ENCODE peak calls at places on chromosomes 7 and 10, in seven cellular contexts. One of them, this sample, is unnamed.

GRCh38 chr7:107661081-107661864 is 645 bp downstream of the SLC26A4 start:
- DNase-seq in heart left ventricle: peak; percentile 75
- DNase-seq in fibroblast of the aortic adventitia: peak; percentile 35
- DNase-seq in BE2C: peak; percentile 73
- DNase-seq in skeletal muscle cell: no peak
- DNase-seq in CD8-positive, alpha-beta T cell: peak; percentile 52
- DNase-seq in astrocyte of the spinal cord: peak; percentile 52
- DNase-seq in this sample: peak; percentile 44

GRCh38 chr10:46314046-46314445 is 27.2 kb downstream of the ANTXRL start:
- DNase-seq in CD8-positive, alpha-beta T cell: peak; percentile 43
- DNase-seq in fibroblast of the aortic adventitia: no peak
- DNase-seq in BE2C: peak; percentile 54
- DNase-seq in skeletal muscle cell: no peak
- DNase-seq in heart left ventricle: no peak
- DNase-seq in astrocyte of the spinal cord: no peak
- DNase-seq in this sample: no peak

GRCh38 chr10:74179124-74179710 is 28.2 kb downstream of the ADK start:
- DNase-seq in CD8-positive, alpha-beta T cell: no peak
- DNase-seq in fibroblast of the aortic adventitia: no peak
- DNase-seq in heart left ventricle: no peak
- DNase-seq in astrocyte of the spinal cord: no peak
- DNase-seq in skeletal muscle cell: no peak
- DNase-seq in BE2C: no peak
- DNase-seq in this sample: no peak

GRCh38 chr10:84530724-84531325 is 202.4 kb downstream of the CCSER2 start:
- DNase-seq in heart left ventricle: no peak
- DNase-seq in BE2C: no peak
- DNase-seq in skeletal muscle cell: no peak
- DNase-seq in fibroblast of the aortic adventitia: no peak
- DNase-seq in CD8-positive, alpha-beta T cell: no peak
- DNase-seq in astrocyte of the spinal cord: no peak
- DNase-seq in this sample: no peak

GRCh38 chr7:12757443-12757842 is 70.0 kb downstream of the ARL4A start:
- DNase-seq in astrocyte of the spinal cord: peak; percentile 86
- DNase-seq in skeletal muscle cell: peak; percentile 77
- DNase-seq in heart left ventricle: no peak
- DNase-seq in CD8-positive, alpha-beta T cell: no peak
- DNase-seq in fibroblast of the aortic adventitia: peak; percentile 91
- DNase-seq in BE2C: no peak
- DNase-seq in this sample: peak; percentile 73

GRCh38 chr10:11725912-11726311 is 16.3 kb upstream of the ECHDC3 start:
- DNase-seq in heart left ventricle: no peak
- DNase-seq in skeletal muscle cell: no peak
- DNase-seq in astrocyte of the spinal cord: no peak
- DNase-seq in fibroblast of the aortic adventitia: no peak
- DNase-seq in CD8-positive, alpha-beta T cell: no peak
- DNase-seq in BE2C: no peak
- DNase-seq in this sample: no peak

GRCh38 chr7:47218378-47219176 is 363.3 kb downstream of the TNS3 start:
- DNase-seq in fibroblast of the aortic adventitia: peak; percentile 43
- DNase-seq in astrocyte of the spinal cord: no peak
- DNase-seq in heart left ventricle: no peak
- DNase-seq in CD8-positive, alpha-beta T cell: no peak
- DNase-seq in skeletal muscle cell: no peak
- DNase-seq in BE2C: no peak
- DNase-seq in this sample: peak; percentile 21

GRCh38 chr10:126387931-126388911 is at the start of gene ADAM12:
- DNase-seq in skeletal muscle cell: no peak
- DNase-seq in fibroblast of the aortic adventitia: peak; percentile 85
- DNase-seq in astrocyte of the spinal cord: peak; percentile 85
- DNase-seq in BE2C: peak; percentile 45
- DNase-seq in heart left ventricle: no peak
- DNase-seq in CD8-positive, alpha-beta T cell: no peak
- DNase-seq in this sample: peak; percentile 61

GRCh38 chr10:71221586-71222202 is 9.3 kb downstream of the UNC5B start:
- DNase-seq in heart left ventricle: peak; percentile 28
- DNase-seq in BE2C: no peak
- DNase-seq in CD8-positive, alpha-beta T cell: no peak
- DNase-seq in fibroblast of the aortic adventitia: peak; percentile 28
- DNase-seq in skeletal muscle cell: no peak
- DNase-seq in astrocyte of the spinal cord: no peak
- DNase-seq in this sample: no peak

GRCh38 chr7:149823191-149823630 is 15.0 kb upstream of the ZNF862 start:
- DNase-seq in BE2C: no peak
- DNase-seq in CD8-positive, alpha-beta T cell: no peak
- DNase-seq in skeletal muscle cell: no peak
- DNase-seq in fibroblast of the aortic adventitia: no peak
- DNase-seq in heart left ventricle: no peak
- DNase-seq in astrocyte of the spinal cord: no peak
- DNase-seq in this sample: no peak

GRCh38 chr10:59358576-59358975 is 3.8 kb downstream of the FAM13C start:
- DNase-seq in astrocyte of the spinal cord: no peak
- DNase-seq in skeletal muscle cell: no peak
- DNase-seq in BE2C: no peak
- DNase-seq in heart left ventricle: no peak
- DNase-seq in fibroblast of the aortic adventitia: peak; percentile 67
- DNase-seq in CD8-positive, alpha-beta T cell: no peak
- DNase-seq in this sample: no peak

GRCh38 chr10:59361659-59362183 is 628 bp downstream of the FAM13C start:
- DNase-seq in fibroblast of the aortic adventitia: no peak
- DNase-seq in heart left ventricle: no peak
- DNase-seq in astrocyte of the spinal cord: no peak
- DNase-seq in BE2C: no peak
- DNase-seq in skeletal muscle cell: no peak
- DNase-seq in CD8-positive, alpha-beta T cell: no peak
- DNase-seq in this sample: no peak

GRCh38 chr10:59362184-59362966 is at the start of gene FAM13C:
- DNase-seq in BE2C: peak; percentile 82
- DNase-seq in CD8-positive, alpha-beta T cell: no peak
- DNase-seq in fibroblast of the aortic adventitia: peak; percentile 58
- DNase-seq in astrocyte of the spinal cord: peak; percentile 60
- DNase-seq in heart left ventricle: peak; percentile 83
- DNase-seq in skeletal muscle cell: no peak
- DNase-seq in this sample: peak; percentile 34

GRCh38 chr10:59362991-59363390 is 642 bp upstream of the FAM13C start:
- DNase-seq in heart left ventricle: peak; percentile 65
- DNase-seq in fibroblast of the aortic adventitia: peak; percentile 46
- DNase-seq in BE2C: peak; percentile 66
- DNase-seq in CD8-positive, alpha-beta T cell: no peak
- DNase-seq in skeletal muscle cell: no peak
- DNase-seq in astrocyte of the spinal cord: peak; percentile 57
- DNase-seq in this sample: no peak

DNA sequence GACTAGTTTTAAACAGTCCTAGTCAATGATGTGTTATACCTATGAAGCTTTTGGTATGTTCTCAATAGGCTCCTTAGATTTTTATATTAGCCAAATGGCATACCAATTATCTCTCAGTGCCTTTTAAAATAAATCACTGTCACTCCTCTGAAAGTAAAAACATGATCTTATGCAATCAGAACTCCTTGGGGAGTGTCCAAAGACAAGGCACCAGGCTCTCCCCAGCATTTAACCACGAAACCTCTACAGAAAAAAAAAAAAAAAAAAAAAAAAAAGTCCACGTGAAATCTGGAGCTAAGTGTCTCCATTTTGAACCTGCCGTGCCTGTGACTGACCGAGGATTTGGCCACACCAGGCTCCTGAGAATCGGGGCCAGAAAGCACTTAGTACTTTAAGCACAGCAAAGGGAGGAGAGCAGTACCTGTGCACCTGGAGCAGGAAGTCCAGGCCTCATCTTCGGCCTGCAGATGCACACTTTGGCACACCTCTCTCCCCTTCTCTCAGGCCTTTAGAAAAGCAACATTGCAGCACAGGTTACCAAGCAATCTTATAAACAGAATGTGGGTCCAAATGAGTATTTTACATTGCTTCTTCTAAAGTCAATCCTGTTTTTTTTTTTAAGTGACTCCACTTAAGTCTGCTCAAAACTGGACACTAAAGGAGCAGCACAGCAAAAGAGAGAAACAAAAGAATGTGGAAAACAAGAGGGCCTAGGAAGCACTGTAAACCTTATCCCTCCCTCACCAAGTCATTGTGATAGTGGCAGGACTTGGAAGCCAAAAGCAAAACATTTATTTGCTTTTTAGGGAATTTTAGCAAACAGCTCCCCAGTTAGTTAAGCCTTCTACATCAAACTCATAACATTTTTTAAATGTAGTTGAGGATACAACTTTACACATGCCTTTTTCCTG is 1.5 kb downstream of the FAM13C start:
- DNase-seq in fibroblast of the aortic adventitia: no peak
- DNase-seq in BE2C: no peak
- DNase-seq in CD8-positive, alpha-beta T cell: no peak
- DNase-seq in astrocyte of the spinal cord: no peak
- DNase-seq in skeletal muscle cell: no peak
- DNase-seq in heart left ventricle: no peak
- DNase-seq in this sample: no peak
- H3K4me3 ChIP-seq in fibroblast of the aortic adventitia: no peak overlapping the region
- H3K4me3 ChIP-seq in BE2C: peak overlapping the region; percentile 83
- H3K4me3 ChIP-seq in CD8-positive, alpha-beta T cell: no peak overlapping the region
- H3K4me3 ChIP-seq in astrocyte of the spinal cord: no peak overlapping the region
- H3K4me3 ChIP-seq in skeletal muscle cell: no peak overlapping the region
- H3K4me3 ChIP-seq in heart left ventricle: peak overlapping the region; percentile 60
- H3K4me3 ChIP-seq in this sample: no peak overlapping the region

GRCh38 chr7:101884671-101885596 is 67.5 kb downstream of the CUX1 start:
- DNase-seq in astrocyte of the spinal cord: no peak
- DNase-seq in CD8-positive, alpha-beta T cell: no peak
- DNase-seq in skeletal muscle cell: no peak
- DNase-seq in BE2C: no peak
- DNase-seq in fibroblast of the aortic adventitia: no peak
- DNase-seq in heart left ventricle: no peak
- DNase-seq in this sample: peak; percentile 79

GRCh38 chr7:101885597-101885955 is 68.2 kb downstream of the CUX1 start:
- DNase-seq in astrocyte of the spinal cord: no peak
- DNase-seq in BE2C: no peak
- DNase-seq in CD8-positive, alpha-beta T cell: no peak
- DNase-seq in fibroblast of the aortic adventitia: peak; percentile 43
- DNase-seq in skeletal muscle cell: no peak
- DNase-seq in heart left ventricle: no peak
- DNase-seq in this sample: no peak

GRCh38 chr7:101879565-101879964 is 62.1 kb downstream of the CUX1 start:
- DNase-seq in skeletal muscle cell: no peak
- DNase-seq in heart left ventricle: no peak
- DNase-seq in BE2C: no peak
- DNase-seq in fibroblast of the aortic adventitia: no peak
- DNase-seq in CD8-positive, alpha-beta T cell: no peak
- DNase-seq in astrocyte of the spinal cord: no peak
- DNase-seq in this sample: no peak

GRCh38 chr7:101880536-101881443 is 63.4 kb downstream of the CUX1 start:
- DNase-seq in BE2C: no peak
- DNase-seq in skeletal muscle cell: peak; percentile 54
- DNase-seq in fibroblast of the aortic adventitia: peak; percentile 44
- DNase-seq in astrocyte of the spinal cord: peak; percentile 68
- DNase-seq in CD8-positive, alpha-beta T cell: no peak
- DNase-seq in heart left ventricle: no peak
- DNase-seq in this sample: peak; percentile 79

GRCh38 chr7:101882595-101883564 is 65.5 kb downstream of the CUX1 start:
- DNase-seq in astrocyte of the spinal cord: peak; percentile 99
- DNase-seq in skeletal muscle cell: peak; percentile 100
- DNase-seq in BE2C: no peak
- DNase-seq in fibroblast of the aortic adventitia: peak; percentile 100
- DNase-seq in heart left ventricle: peak; percentile 79
- DNase-seq in CD8-positive, alpha-beta T cell: no peak
- DNase-seq in this sample: peak; percentile 100
- H3K4me3 ChIP-seq in astrocyte of the spinal cord: no peak overlapping the region
- H3K4me3 ChIP-seq in skeletal muscle cell: peak overlapping the region; percentile 9
- H3K4me3 ChIP-seq in BE2C: no peak overlapping the region
- H3K4me3 ChIP-seq in fibroblast of the aortic adventitia: peak overlapping the region; percentile 25
- H3K4me3 ChIP-seq in heart left ventricle: no peak overlapping the region
- H3K4me3 ChIP-seq in CD8-positive, alpha-beta T cell: no peak overlapping the region
- H3K4me3 ChIP-seq in this sample: no peak overlapping the region

GRCh38 chr10:97500297-97500575 is 1.5 kb downstream of the UBTD1 start:
- DNase-seq in BE2C: no peak
- DNase-seq in fibroblast of the aortic adventitia: no peak
- DNase-seq in heart left ventricle: no peak
- DNase-seq in skeletal muscle cell: no peak
- DNase-seq in CD8-positive, alpha-beta T cell: no peak
- DNase-seq in astrocyte of the spinal cord: no peak
- DNase-seq in this sample: no peak
- H3K4me3 ChIP-seq in BE2C: no peak overlapping the region
- H3K4me3 ChIP-seq in fibroblast of the aortic adventitia: peak overlapping the region; percentile 90
- H3K4me3 ChIP-seq in heart left ventricle: peak overlapping the region; percentile 99
- H3K4me3 ChIP-seq in skeletal muscle cell: peak overlapping the region; percentile 99
- H3K4me3 ChIP-seq in CD8-positive, alpha-beta T cell: no peak overlapping the region
- H3K4me3 ChIP-seq in astrocyte of the spinal cord: peak overlapping the region; percentile 98
- H3K4me3 ChIP-seq in this sample: peak overlapping the region; percentile 100

GRCh38 chr7:100173806-100174495 is 3.2 kb downstream of the GPC2 start:
- DNase-seq in fibroblast of the aortic adventitia: no peak
- DNase-seq in BE2C: no peak
- DNase-seq in heart left ventricle: no peak
- DNase-seq in astrocyte of the spinal cord: no peak
- DNase-seq in skeletal muscle cell: no peak
- DNase-seq in CD8-positive, alpha-beta T cell: no peak
- DNase-seq in this sample: no peak

GRCh38 chr7:100169147-100169850 is 882 bp upstream of the GAL3ST4 start:
- DNase-seq in fibroblast of the aortic adventitia: no peak
- DNase-seq in BE2C: no peak
- DNase-seq in heart left ventricle: no peak
- DNase-seq in astrocyte of the spinal cord: no peak
- DNase-seq in skeletal muscle cell: no peak
- DNase-seq in CD8-positive, alpha-beta T cell: no peak
- DNase-seq in this sample: no peak

GRCh38 chr7:100170111-100170897 is 1.9 kb upstream of the GAL3ST4 start:
- DNase-seq in heart left ventricle: no peak
- DNase-seq in astrocyte of the spinal cord: no peak
- DNase-seq in skeletal muscle cell: no peak
- DNase-seq in CD8-positive, alpha-beta T cell: no peak
- DNase-seq in BE2C: no peak
- DNase-seq in fibroblast of the aortic adventitia: no peak
- DNase-seq in this sample: no peak

GRCh38 chr7:100171087-100171681 is 2.8 kb upstream of the GAL3ST4 start:
- DNase-seq in CD8-positive, alpha-beta T cell: peak; percentile 69
- DNase-seq in heart left ventricle: no peak
- DNase-seq in fibroblast of the aortic adventitia: no peak
- DNase-seq in BE2C: peak; percentile 34
- DNase-seq in skeletal muscle cell: no peak
- DNase-seq in astrocyte of the spinal cord: no peak
- DNase-seq in this sample: no peak

GRCh38 chr7:100171840-100172239 is 3.4 kb upstream of the GAL3ST4 start:
- DNase-seq in heart left ventricle: no peak
- DNase-seq in CD8-positive, alpha-beta T cell: no peak
- DNase-seq in astrocyte of the spinal cord: no peak
- DNase-seq in BE2C: no peak
- DNase-seq in fibroblast of the aortic adventitia: no peak
- DNase-seq in skeletal muscle cell: no peak
- DNase-seq in this sample: no peak
- H3K4me3 ChIP-seq in heart left ventricle: peak overlapping the region; percentile 20
- H3K4me3 ChIP-seq in CD8-positive, alpha-beta T cell: no peak overlapping the region
- H3K4me3 ChIP-seq in astrocyte of the spinal cord: no peak overlapping the region
- H3K4me3 ChIP-seq in BE2C: no peak overlapping the region
- H3K4me3 ChIP-seq in fibroblast of the aortic adventitia: no peak overlapping the region
- H3K4me3 ChIP-seq in skeletal muscle cell: no peak overlapping the region
- H3K4me3 ChIP-seq in this sample: no peak overlapping the region

GRCh38 chr7:55026867-55027490 is 8.2 kb downstream of the EGFR start:
- DNase-seq in astrocyte of the spinal cord: no peak
- DNase-seq in fibroblast of the aortic adventitia: peak; percentile 66
- DNase-seq in skeletal muscle cell: no peak
- DNase-seq in CD8-positive, alpha-beta T cell: no peak
- DNase-seq in BE2C: peak; percentile 40
- DNase-seq in heart left ventricle: no peak
- DNase-seq in this sample: peak; percentile 60
- H3K4me3 ChIP-seq in astrocyte of the spinal cord: no peak overlapping the region
- H3K4me3 ChIP-seq in fibroblast of the aortic adventitia: no peak overlapping the region
- H3K4me3 ChIP-seq in skeletal muscle cell: no peak overlapping the region
- H3K4me3 ChIP-seq in CD8-positive, alpha-beta T cell: no peak overlapping the region
- H3K4me3 ChIP-seq in BE2C: no peak overlapping the region
- H3K4me3 ChIP-seq in heart left ventricle: no peak overlapping the region
- H3K4me3 ChIP-seq in this sample: no peak overlapping the region

GRCh38 chr10:37572206-37572605 is 285.2 kb downstream of the ZNF248 start:
- DNase-seq in BE2C: no peak
- DNase-seq in skeletal muscle cell: no peak
- DNase-seq in astrocyte of the spinal cord: no peak
- DNase-seq in heart left ventricle: no peak
- DNase-seq in fibroblast of the aortic adventitia: no peak
- DNase-seq in CD8-positive, alpha-beta T cell: no peak
- DNase-seq in this sample: no peak
- H3K4me3 ChIP-seq in BE2C: no peak overlapping the region
- H3K4me3 ChIP-seq in skeletal muscle cell: no peak overlapping the region
- H3K4me3 ChIP-seq in astrocyte of the spinal cord: no peak overlapping the region
- H3K4me3 ChIP-seq in heart left ventricle: no peak overlapping the region
- H3K4me3 ChIP-seq in fibroblast of the aortic adventitia: no peak overlapping the region
- H3K4me3 ChIP-seq in CD8-positive, alpha-beta T cell: no peak overlapping the region
- H3K4me3 ChIP-seq in this sample: no peak overlapping the region